ENCODE peak calls at places on chromosomes 7 and 10, in four cellular contexts. One of them, this sample, is unnamed.

GRCh38 chr10:51397695-51398094 is 301.7 kb downstream of the CSTF2T start:
- DNase-seq in cardiac muscle cell: peak; percentile 74
- DNase-seq in NCI-H1417: peak; percentile 37
- DNase-seq in PC-3: peak; percentile 100
- DNase-seq in this sample: no peak

GRCh38 chr10:22666287-22667092 is 47.9 kb downstream of the PIP4K2A start:
- DNase-seq in cardiac muscle cell: peak; percentile 73
- DNase-seq in NCI-H1417: no peak
- DNase-seq in PC-3: no peak
- DNase-seq in this sample: peak; percentile 62

GRCh38 chr7:78734626-78735025 is 718.8 kb downstream of the MAGI2 start:
- DNase-seq in cardiac muscle cell: no peak
- DNase-seq in NCI-H1417: no peak
- DNase-seq in PC-3: no peak
- DNase-seq in this sample: no peak

GRCh38 chr10:82377608-82378007 is 502.6 kb downstream of the NRG3 start:
- DNase-seq in cardiac muscle cell: peak; percentile 44
- DNase-seq in NCI-H1417: no peak
- DNase-seq in PC-3: no peak
- DNase-seq in this sample: peak; percentile 13

GRCh38 chr10:102120987-102121738 is 995 bp upstream of the LDB1 start:
- DNase-seq in cardiac muscle cell: peak; percentile 95
- DNase-seq in NCI-H1417: no peak
- DNase-seq in PC-3: no peak
- DNase-seq in this sample: no peak

GRCh38 chr10:75889051-75889450 is 457.6 kb downstream of the LRMDA start:
- DNase-seq in cardiac muscle cell: no peak
- DNase-seq in NCI-H1417: no peak
- DNase-seq in PC-3: no peak
- DNase-seq in this sample: no peak

GRCh38 chr7:130867039-130867438 is 133.0 kb upstream of the KLF14 start:
- DNase-seq in cardiac muscle cell: no peak
- DNase-seq in NCI-H1417: no peak
- DNase-seq in PC-3: no peak
- DNase-seq in this sample: no peak

GRCh38 chr10:14659626-14660196 is 115.0 kb downstream of the FAM107B start:
- DNase-seq in cardiac muscle cell: peak; percentile 42
- DNase-seq in NCI-H1417: no peak
- DNase-seq in PC-3: no peak
- DNase-seq in this sample: no peak

This sample was measured in Caco-2.